ENCODE peak calls at places on chromosomes 16 and 17, in five cellular contexts. U is sigmoid colon, X is dorsolateral prefrontal cortex, J is fibroblast of mammary gland, C is heart right ventricle. I is an unnamed sample.

GRCh38 chr17:15890279-15890892 is 54.5 kb upstream of the ADORA2B start:
- DNase-seq in U (no peak), X (no peak), J (no peak), C (no peak), I (no peak)

GRCh38 chr16:86982347-86982596 is 334.9 kb downstream of the C16orf95 start:
- DNase-seq in U (no peak), X (no peak), J (no peak), C (no peak), I (no peak)

GRCh38 chr17:59427425-59427921 is 96.0 kb downstream of the YPEL2 start:
- DNase-seq in U (no peak), X (peak), J (peak), C (no peak), I (peak)

GRCh38 chr16:70652322-70652721 is 6.0 kb downstream of the IL34 start:
- DNase-seq in U (no peak), X (no peak), J (no peak), C (no peak), I (no peak)

GRCh38 chr16:85082553-85083050 is 29.7 kb downstream of the CIBAR2 start:
- DNase-seq in U (no peak), X (no peak), J (no peak), C (no peak), I (no peak)

GRCh38 chr17:10612957-10613744 is 44.0 kb downstream of the MYH3 start:
- DNase-seq in U (no peak), X (no peak), J (peak), C (no peak), I (no peak)

GRCh38 chr17:7745748-7746470 is 28.4 kb downstream of the DNAH2 start:
- DNase-seq in U (no peak), X (no peak), J (peak), C (no peak), I (peak)

GRCh38 chr17:82864721-82865240 is 25.0 kb upstream of the ZNF750 start:
- DNase-seq in U (no peak), X (no peak), J (no peak), C (no peak), I (peak)

GRCh38 chr17:42017866-42018200 is 594 bp upstream of the DNAJC7 start:
- DNase-seq in U (no peak), X (no peak), J (no peak), C (no peak), I (no peak)

DNA sequence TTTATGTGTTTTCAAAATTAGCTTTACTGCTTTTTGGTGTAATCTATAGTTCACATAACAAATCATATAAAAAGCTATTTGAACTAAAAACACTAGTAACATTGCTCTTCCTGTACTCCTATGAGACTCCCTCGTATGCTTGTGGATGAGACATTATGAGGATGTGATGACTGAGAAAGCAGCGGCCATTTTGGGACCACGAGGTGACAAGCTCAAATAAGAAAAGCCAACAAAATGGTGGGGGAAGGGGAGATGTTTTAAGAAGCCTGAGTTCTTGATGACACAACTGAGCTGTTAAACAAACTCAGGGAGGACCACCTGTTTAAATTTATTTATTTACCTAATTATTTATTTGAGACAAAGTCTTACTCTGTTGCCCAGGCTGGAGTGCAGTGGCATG is 4.5 kb downstream of the CCL18 start:
- DNase-seq in U (no peak), X (no peak), J (no peak), C (no peak), I (no peak)
- TF ChIP-seq CTCF in U (no peak), X (no peak), J (no peak), C (no peak), I (no peak)

GRCh38 chr17:31858647-31859486 is at the start of gene COPRS:
- DNase-seq in U (peak), X (peak), J (peak), C (peak), I (peak)
- TF ChIP-seq CTCF in U (no peak), X (no peak), J (no peak), C (peak), I (no peak)

GRCh38 chr17:71232801-71233559 is 887.8 kb upstream of the SOX9 start:
- DNase-seq in U (no peak), X (no peak), J (no peak), C (no peak), I (no peak)

GRCh38 chr17:71234349-71234748 is 886.5 kb upstream of the SOX9 start:
- DNase-seq in U (no peak), X (no peak), J (no peak), C (no peak), I (no peak)

GRCh38 chr17:71237903-71238538 is 882.8 kb upstream of the SOX9 start:
- DNase-seq in U (no peak), X (no peak), J (peak), C (no peak), I (peak)
- TF ChIP-seq CTCF in U (peak), X (peak), J (peak), C (peak), I (peak)

DNA sequence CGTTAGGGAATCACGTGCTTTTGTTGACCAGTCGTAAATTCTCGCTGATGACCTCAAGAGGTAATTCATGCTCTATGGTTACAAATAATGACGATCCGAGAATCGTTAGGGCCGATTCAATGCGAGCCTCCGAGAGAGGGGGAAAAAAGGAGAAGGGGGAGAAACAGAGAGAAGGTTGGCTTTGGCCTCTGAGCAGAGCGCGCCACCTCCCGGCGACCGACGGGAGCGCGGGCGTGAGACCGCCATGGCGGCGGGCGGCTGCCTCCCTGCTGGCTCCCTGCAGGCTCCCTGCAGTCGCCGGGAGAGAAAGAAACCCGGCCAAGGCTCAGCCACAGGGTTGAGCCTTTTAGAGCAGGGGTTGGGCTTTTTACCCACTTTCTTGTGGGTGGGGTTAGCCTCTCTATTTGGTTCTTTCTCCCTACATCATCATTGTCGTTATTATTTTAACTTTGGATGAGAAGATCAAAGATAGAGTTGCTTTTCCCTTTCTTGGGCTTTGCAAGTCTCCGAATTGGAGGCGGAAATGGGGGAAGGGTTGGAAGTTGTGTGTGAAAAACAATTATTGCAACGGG is 347 bp upstream of the HOXB5 start:
- DNase-seq in U (peak), X (no peak), J (peak), C (peak), I (peak)
- TF ChIP-seq CTCF in U (peak), X (peak), J (peak), C (peak), I (peak)

DNA sequence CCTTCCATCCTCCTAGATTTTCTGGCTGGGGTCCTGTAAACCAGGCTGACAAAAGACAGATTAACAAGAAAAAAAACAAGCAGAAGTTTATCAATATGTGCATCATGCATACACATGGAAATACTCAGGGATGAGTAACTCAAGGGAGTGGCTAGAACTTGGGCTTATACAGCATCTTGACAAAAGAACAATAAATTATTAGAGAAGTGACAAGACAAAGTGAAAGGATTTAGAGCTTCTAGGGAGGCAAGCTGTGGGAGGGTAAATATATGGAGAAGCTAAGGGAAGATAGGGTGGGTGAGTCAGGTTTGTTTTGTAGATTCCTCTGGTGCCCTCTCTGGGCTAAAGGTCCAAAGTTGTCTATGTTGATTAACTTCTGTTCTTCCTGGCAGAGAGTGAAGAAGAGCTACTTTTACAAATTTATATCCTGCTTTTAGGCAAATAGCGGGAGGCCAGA is 48.0 kb upstream of the NDRG4 start:
- DNase-seq in U (no peak), X (no peak), J (peak), C (no peak), I (peak)
- TF ChIP-seq CTCF in U (no peak), X (no peak), J (no peak), C (no peak), I (no peak)